ENCODE peak calls at places on chromosomes 7 and 10, in five cellular contexts. One of them, this sample, is unnamed.

GRCh38 chr10:51171946-51172345 is 97.7 kb downstream of the PRKG1 start:
- DNase-seq in IMR-90: peak; percentile 49
- DNase-seq in H1: no peak
- DNase-seq in trophoblast cell: no peak
- DNase-seq in neuronal stem cell: no peak
- DNase-seq in this sample: no peak

GRCh38 chr10:49280001-49280408 is 19.0 kb upstream of the C10orf71 start:
- DNase-seq in IMR-90: peak; percentile 15
- DNase-seq in H1: no peak
- DNase-seq in trophoblast cell: no peak
- DNase-seq in neuronal stem cell: no peak
- DNase-seq in this sample: no peak

GRCh38 chr10:97197030-97197500 is 11.3 kb upstream of the SLIT1 start:
- DNase-seq in IMR-90: no peak
- DNase-seq in H1: no peak
- DNase-seq in trophoblast cell: no peak
- DNase-seq in neuronal stem cell: no peak
- DNase-seq in this sample: no peak

GRCh38 chr7:94904982-94905381 is 2.4 kb upstream of the PPP1R9A start:
- DNase-seq in IMR-90: no peak
- DNase-seq in H1: no peak
- DNase-seq in trophoblast cell: no peak
- DNase-seq in neuronal stem cell: no peak
- DNase-seq in this sample: no peak

GRCh38 chr10:61548371-61548770 is 95.2 kb upstream of the TMEM26 start:
- DNase-seq in IMR-90: no peak
- DNase-seq in H1: no peak
- DNase-seq in trophoblast cell: no peak
- DNase-seq in neuronal stem cell: no peak
- DNase-seq in this sample: no peak

GRCh38 chr7:90236890-90237289 is 8.1 kb upstream of the CFAP69 start:
- DNase-seq in IMR-90: no peak
- DNase-seq in H1: no peak
- DNase-seq in trophoblast cell: no peak
- DNase-seq in neuronal stem cell: no peak
- DNase-seq in this sample: no peak

GRCh38 chr7:28678421-28678965 is 266.2 kb downstream of the CREB5 start:
- DNase-seq in IMR-90: peak; percentile 10
- DNase-seq in H1: no peak
- DNase-seq in trophoblast cell: no peak
- DNase-seq in neuronal stem cell: no peak
- DNase-seq in this sample: no peak

GRCh38 chr7:92179393-92179924 is 517 bp upstream of the LRRD1 start:
- DNase-seq in IMR-90: peak; percentile 1
- DNase-seq in H1: no peak
- DNase-seq in trophoblast cell: no peak
- DNase-seq in neuronal stem cell: no peak
- DNase-seq in this sample: no peak

GRCh38 chr10:5583525-5584175 is 58.9 kb downstream of the CALML3 start:
- DNase-seq in IMR-90: no peak
- DNase-seq in H1: peak; percentile 67
- DNase-seq in trophoblast cell: peak; percentile 92
- DNase-seq in neuronal stem cell: peak; percentile 89
- DNase-seq in this sample: peak; percentile 84

GRCh38 chr10:131776496-131776895 is 124.3 kb upstream of the PPP2R2D start:
- DNase-seq in IMR-90: no peak
- DNase-seq in H1: peak; percentile 35
- DNase-seq in trophoblast cell: no peak
- DNase-seq in neuronal stem cell: no peak
- DNase-seq in this sample: peak; percentile 30

GRCh38 chr10:110870823-110871235 is 899 bp upstream of the PDCD4 start:
- DNase-seq in IMR-90: no peak
- DNase-seq in H1: no peak
- DNase-seq in trophoblast cell: no peak
- DNase-seq in neuronal stem cell: no peak
- DNase-seq in this sample: no peak

GRCh38 chr10:4004144-4004543 is 219.1 kb upstream of the KLF6 start:
- DNase-seq in IMR-90: no peak
- DNase-seq in H1: no peak
- DNase-seq in trophoblast cell: no peak
- DNase-seq in neuronal stem cell: no peak
- DNase-seq in this sample: no peak

GRCh38 chr7:123622660-123623386 is 21.2 kb downstream of the ASB15 start:
- DNase-seq in IMR-90: no peak
- DNase-seq in H1: no peak
- DNase-seq in trophoblast cell: no peak
- DNase-seq in neuronal stem cell: no peak
- DNase-seq in this sample: no peak

GRCh38 chr10:101878869-101879268 is 35.3 kb upstream of the KCNIP2 start:
- DNase-seq in IMR-90: no peak
- DNase-seq in H1: no peak
- DNase-seq in trophoblast cell: no peak
- DNase-seq in neuronal stem cell: no peak
- DNase-seq in this sample: no peak

GRCh38 chr10:97719602-97720001 is 6.1 kb downstream of the MARVELD1 start:
- DNase-seq in IMR-90: no peak
- DNase-seq in H1: no peak
- DNase-seq in trophoblast cell: no peak
- DNase-seq in neuronal stem cell: no peak
- DNase-seq in this sample: no peak

GRCh38 chr10:35580421-35580770 is 24.7 kb upstream of the GJD4 start:
- DNase-seq in IMR-90: no peak
- DNase-seq in H1: no peak
- DNase-seq in trophoblast cell: no peak
- DNase-seq in neuronal stem cell: no peak
- DNase-seq in this sample: no peak

GRCh38 chr7:108253275-108254044 is 123.3 kb upstream of the LAMB4 start:
- DNase-seq in IMR-90: no peak
- DNase-seq in H1: no peak
- DNase-seq in trophoblast cell: no peak
- DNase-seq in neuronal stem cell: no peak
- DNase-seq in this sample: no peak

GRCh38 chr7:142556745-142557144 is 192.5 kb upstream of the PRSS1 start:
- DNase-seq in IMR-90: peak; percentile 99
- DNase-seq in H1: no peak
- DNase-seq in trophoblast cell: peak; percentile 95
- DNase-seq in neuronal stem cell: no peak
- DNase-seq in this sample: peak; percentile 72

GRCh38 chr7:74275401-74275881 is 13.8 kb upstream of the CLIP2 start:
- DNase-seq in IMR-90: no peak
- DNase-seq in H1: peak; percentile 78
- DNase-seq in trophoblast cell: no peak
- DNase-seq in neuronal stem cell: no peak
- DNase-seq in this sample: peak; percentile 81

GRCh38 chr7:150665075-150665794 is 20.3 kb upstream of the GIMAP2 start:
- DNase-seq in IMR-90: no peak
- DNase-seq in H1: no peak
- DNase-seq in trophoblast cell: no peak
- DNase-seq in neuronal stem cell: no peak
- DNase-seq in this sample: no peak

GRCh38 chr7:732094-732541 is 5.0 kb upstream of the PRKAR1B start:
- DNase-seq in IMR-90: no peak
- DNase-seq in H1: no peak
- DNase-seq in trophoblast cell: peak; percentile 14
- DNase-seq in neuronal stem cell: no peak
- DNase-seq in this sample: peak; percentile 48

GRCh38 chr10:36493511-36493880 is 631.9 kb upstream of the ANKRD30A start:
- DNase-seq in IMR-90: peak; percentile 70
- DNase-seq in H1: no peak
- DNase-seq in trophoblast cell: no peak
- DNase-seq in neuronal stem cell: no peak
- DNase-seq in this sample: no peak

GRCh38 chr7:30280631-30281030 is 3.8 kb upstream of the ZNRF2 start:
- DNase-seq in IMR-90: no peak
- DNase-seq in H1: no peak
- DNase-seq in trophoblast cell: no peak
- DNase-seq in neuronal stem cell: no peak
- DNase-seq in this sample: no peak

GRCh38 chr7:98355250-98355538 is 45.7 kb downstream of the BAIAP2L1 start:
- DNase-seq in IMR-90: no peak
- DNase-seq in H1: no peak
- DNase-seq in trophoblast cell: no peak
- DNase-seq in neuronal stem cell: no peak
- DNase-seq in this sample: no peak

GRCh38 chr7:98352621-98353020 is 48.3 kb downstream of the BAIAP2L1 start:
- DNase-seq in IMR-90: peak; percentile 90
- DNase-seq in H1: no peak
- DNase-seq in trophoblast cell: no peak
- DNase-seq in neuronal stem cell: no peak
- DNase-seq in this sample: no peak

GRCh38 chr7:98357751-98358161 is 43.1 kb downstream of the BAIAP2L1 start:
- DNase-seq in IMR-90: peak; percentile 24
- DNase-seq in H1: no peak
- DNase-seq in trophoblast cell: peak; percentile 80
- DNase-seq in neuronal stem cell: no peak
- DNase-seq in this sample: no peak

GRCh38 chr7:98354052-98354451 is 46.8 kb downstream of the BAIAP2L1 start:
- DNase-seq in IMR-90: no peak
- DNase-seq in H1: no peak
- DNase-seq in trophoblast cell: peak; percentile 77
- DNase-seq in neuronal stem cell: no peak
- DNase-seq in this sample: no peak

DNA sequence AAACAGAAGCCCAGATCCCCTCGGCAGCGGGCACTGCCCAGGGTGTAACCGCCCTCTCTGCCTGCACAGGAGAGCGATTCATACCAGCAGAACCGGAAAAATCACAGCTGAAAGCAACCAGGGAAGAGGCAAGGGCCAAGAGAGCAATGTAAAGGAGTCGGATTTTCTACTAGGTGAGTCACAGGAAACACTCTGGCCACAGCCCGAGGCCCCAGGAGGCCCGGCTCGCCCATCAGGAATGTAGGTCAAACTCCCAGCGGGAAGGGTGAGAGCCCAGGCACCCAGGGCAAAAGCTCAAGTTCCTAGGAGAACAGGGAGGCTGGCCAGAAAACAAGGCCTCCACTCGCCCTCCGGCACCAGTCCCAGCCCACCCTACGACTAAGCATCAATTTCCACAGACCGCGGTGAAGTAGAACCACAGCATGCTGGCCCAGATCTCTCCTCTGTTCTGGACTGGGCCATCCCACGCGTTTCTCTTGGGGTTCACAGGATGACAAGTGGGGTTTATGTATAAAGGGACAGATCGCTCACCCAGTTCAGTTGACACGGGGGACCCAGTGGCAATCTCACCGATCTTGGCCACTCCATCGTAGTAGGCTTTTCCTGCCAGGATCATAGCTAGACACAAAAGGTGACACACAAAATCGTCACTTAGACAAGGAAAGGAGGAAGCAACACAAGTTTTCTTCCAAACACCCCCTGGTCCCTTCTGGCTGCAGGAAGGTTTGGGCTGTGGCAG is 46.2 kb downstream of the BAIAP2L1 start:
- DNase-seq in IMR-90: peak; percentile 82
- DNase-seq in H1: no peak
- DNase-seq in trophoblast cell: peak; percentile 98
- DNase-seq in neuronal stem cell: no peak
- DNase-seq in this sample: peak; percentile 57
- H4K91ac ChIP-seq in IMR-90: peak overlapping the region; percentile 94
- H4K91ac ChIP-seq in H1: no peak overlapping the region
- H4K91ac ChIP-seq in trophoblast cell: peak overlapping the region; percentile 97
- H4K91ac ChIP-seq in neuronal stem cell: peak overlapping the region; percentile 30
- H4K91ac ChIP-seq in this sample: no peak overlapping the region

DNA sequence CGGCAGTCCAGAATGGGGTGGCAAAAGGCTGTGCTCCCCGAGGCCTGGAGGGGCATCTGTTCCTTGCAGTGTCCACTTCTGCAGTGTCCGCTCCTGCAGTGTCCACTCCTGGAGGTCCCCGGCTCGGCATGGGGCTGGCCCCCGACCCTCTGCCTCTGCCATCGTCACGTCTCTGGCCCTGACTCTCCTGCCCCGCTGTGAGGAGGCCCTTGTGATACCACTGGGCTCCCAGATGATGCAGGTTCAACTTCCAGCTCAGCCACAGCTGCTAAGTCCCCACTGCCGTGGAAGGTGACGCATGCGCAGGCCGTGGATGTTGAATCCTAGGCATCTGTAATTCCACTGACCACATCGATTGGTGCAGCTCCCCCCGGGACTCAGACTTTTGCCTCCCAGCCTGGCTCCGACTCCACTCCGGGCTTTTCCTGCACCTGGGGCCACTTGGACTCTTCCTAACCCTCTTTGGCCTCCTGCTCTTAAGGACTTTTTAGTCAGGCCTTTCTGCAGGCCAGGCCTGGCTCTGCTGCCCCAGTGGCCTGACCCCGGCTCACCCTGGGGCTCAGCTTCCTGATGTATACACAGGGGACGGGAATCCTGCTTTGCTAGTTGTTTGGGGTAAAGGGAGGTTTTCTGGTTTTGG is 95.1 kb downstream of the GLRX3 start:
- DNase-seq in IMR-90: no peak
- DNase-seq in H1: no peak
- DNase-seq in trophoblast cell: no peak
- DNase-seq in neuronal stem cell: no peak
- DNase-seq in this sample: peak; percentile 15
- H4K91ac ChIP-seq in IMR-90: no peak overlapping the region
- H4K91ac ChIP-seq in H1: no peak overlapping the region
- H4K91ac ChIP-seq in trophoblast cell: no peak overlapping the region
- H4K91ac ChIP-seq in neuronal stem cell: no peak overlapping the region
- H4K91ac ChIP-seq in this sample: no peak overlapping the region

DNA sequence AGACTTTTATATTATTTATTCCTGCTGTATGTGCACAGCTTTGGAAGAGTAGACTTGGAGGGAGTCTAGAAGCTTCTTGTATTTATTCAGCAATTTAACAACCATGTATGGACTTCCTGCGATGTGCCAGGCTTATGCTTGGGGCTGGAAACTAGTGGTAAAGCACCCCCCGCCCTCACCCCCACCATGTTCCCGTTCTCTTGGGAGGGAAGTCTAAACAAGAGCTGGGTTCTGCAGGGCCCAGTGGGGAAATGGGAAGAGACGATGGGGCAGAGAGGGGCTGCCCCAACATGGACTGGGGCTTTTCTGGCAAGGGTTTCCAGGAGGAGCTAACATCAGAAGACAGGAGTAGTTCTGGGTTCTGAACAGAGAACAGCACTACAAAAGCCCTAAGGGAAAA is 8.0 kb downstream of the RASSF4 start:
- DNase-seq in IMR-90: no peak
- DNase-seq in H1: no peak
- DNase-seq in trophoblast cell: no peak
- DNase-seq in neuronal stem cell: no peak
- DNase-seq in this sample: peak; percentile 7
- H4K91ac ChIP-seq in IMR-90: peak overlapping the region; percentile 6
- H4K91ac ChIP-seq in H1: no peak overlapping the region
- H4K91ac ChIP-seq in trophoblast cell: no peak overlapping the region
- H4K91ac ChIP-seq in neuronal stem cell: no peak overlapping the region
- H4K91ac ChIP-seq in this sample: no peak overlapping the region

GRCh38 chr7:46975493-46975892 is 606.4 kb downstream of the TNS3 start:
- DNase-seq in IMR-90: no peak
- DNase-seq in H1: no peak
- DNase-seq in trophoblast cell: no peak
- DNase-seq in neuronal stem cell: no peak
- DNase-seq in this sample: no peak

GRCh38 chr7:46970486-46970885 is 611.4 kb downstream of the TNS3 start:
- DNase-seq in IMR-90: no peak
- DNase-seq in H1: no peak
- DNase-seq in trophoblast cell: no peak
- DNase-seq in neuronal stem cell: no peak
- DNase-seq in this sample: no peak

GRCh38 chr7:46972205-46972604 is 609.7 kb downstream of the TNS3 start:
- DNase-seq in IMR-90: peak; percentile 82
- DNase-seq in H1: no peak
- DNase-seq in trophoblast cell: no peak
- DNase-seq in neuronal stem cell: no peak
- DNase-seq in this sample: no peak

GRCh38 chr7:46969303-46970130 is 612.4 kb downstream of the TNS3 start:
- DNase-seq in IMR-90: peak; percentile 20
- DNase-seq in H1: no peak
- DNase-seq in trophoblast cell: no peak
- DNase-seq in neuronal stem cell: no peak
- DNase-seq in this sample: no peak

GRCh38 chr7:46970131-46970430 is 611.8 kb downstream of the TNS3 start:
- DNase-seq in IMR-90: no peak
- DNase-seq in H1: no peak
- DNase-seq in trophoblast cell: no peak
- DNase-seq in neuronal stem cell: no peak
- DNase-seq in this sample: no peak
- H4K91ac ChIP-seq in IMR-90: no peak overlapping the region
- H4K91ac ChIP-seq in H1: no peak overlapping the region
- H4K91ac ChIP-seq in trophoblast cell: no peak overlapping the region
- H4K91ac ChIP-seq in neuronal stem cell: no peak overlapping the region
- H4K91ac ChIP-seq in this sample: no peak overlapping the region